ENCODE peak calls at places on chromosomes 7 and 10, in seven cellular contexts. B is PC-9; A is activated naive CD4-positive, alpha-beta T cell treated with anti-CD3 and anti-CD28 coated beads for 36 hours; S is NCI-H345; D is AG08395; F is fibroblast of lung; R is K562. I is an unnamed sample.

GRCh38 chr7:112648781-112649180 is 141.4 kb downstream of the TMEM168 start:
- DNase-seq in B (no peak), A (no peak), S (no peak), D (no peak), F (no peak), R (no peak), I (no peak)

GRCh38 chr7:95989301-95989700 is 216.9 kb downstream of the DYNC1I1 start:
- DNase-seq in B (no peak), A (no peak), S (no peak), D (no peak), F (no peak), R (no peak), I (no peak)

GRCh38 chr10:613217-613616 is 76.3 kb downstream of the DIP2C start:
- DNase-seq in B (peak), A (no peak), S (peak), D (no peak), F (no peak), R (no peak), I (peak)

GRCh38 chr10:44948713-44949112 is 10.9 kb upstream of the RASSF4 start:
- DNase-seq in B (no peak), A (no peak), S (no peak), D (no peak), F (no peak), R (no peak), I (no peak)

GRCh38 chr7:2059964-2060700 is 172.6 kb downstream of the MAD1L1 start:
- DNase-seq in B (no peak), A (no peak), S (no peak), D (no peak), F (no peak), R (no peak), I (no peak)

GRCh38 chr7:41785840-41786239 is 83.0 kb upstream of the INHBA start:
- DNase-seq in B (no peak), A (no peak), S (no peak), D (no peak), F (no peak), R (no peak), I (no peak)

GRCh38 chr7:130275826-130276291 is 9.2 kb downstream of the CPA2 start:
- DNase-seq in B (no peak), A (no peak), S (no peak), D (no peak), F (no peak), R (no peak), I (peak)

GRCh38 chr10:115173915-115174443 is 80.8 kb downstream of the ATRNL1 start:
- DNase-seq in B (no peak), A (no peak), S (no peak), D (no peak), F (no peak), R (no peak), I (no peak)

GRCh38 chr7:36387437-36388345 is 2.0 kb upstream of the ANLN start:
- DNase-seq in B (peak), A (no peak), S (no peak), D (no peak), F (no peak), R (no peak), I (no peak)

GRCh38 chr10:108166401-108166800 is 1001.9 kb upstream of the SORCS1 start:
- DNase-seq in B (no peak), A (no peak), S (no peak), D (no peak), F (no peak), R (no peak), I (no peak)

GRCh38 chr10:98374176-98374969 is 40.6 kb downstream of the PYROXD2 start:
- DNase-seq in B (peak), A (no peak), S (no peak), D (peak), F (peak), R (no peak), I (peak)

GRCh38 chr10:131127122-131127589 is 184.4 kb downstream of the TCERG1L start:
- DNase-seq in B (no peak), A (no peak), S (no peak), D (no peak), F (no peak), R (no peak), I (no peak)

GRCh38 chr10:34731885-34732701 is 83.0 kb downstream of the PARD3 start:
- DNase-seq in B (peak), A (no peak), S (no peak), D (peak), F (peak), R (no peak), I (peak)

GRCh38 chr10:133307776-133308430 is 769 bp downstream of the TUBGCP2 start:
- DNase-seq in B (peak), A (peak), S (peak), D (peak), F (peak), R (no peak), I (peak)

GRCh38 chr10:124126139-124126538 is 32.7 kb upstream of the CHST15 start:
- DNase-seq in B (no peak), A (no peak), S (no peak), D (no peak), F (no peak), R (no peak), I (no peak)

GRCh38 chr7:76191783-76192240 is 9.9 kb upstream of the SRRM3 start:
- DNase-seq in B (peak), A (no peak), S (no peak), D (no peak), F (peak), R (peak), I (peak)

GRCh38 chr10:103153302-103153759 is 39.7 kb downstream of the NT5C2 start:
- DNase-seq in B (no peak), A (no peak), S (no peak), D (peak), F (peak), R (no peak), I (peak)

GRCh38 chr10:114631678-114632417 is 26.2 kb downstream of the ABLIM1 start:
- DNase-seq in B (peak), A (peak), S (peak), D (no peak), F (no peak), R (peak), I (peak)

GRCh38 chr10:32000937-32001336 is 55.3 kb downstream of the KIF5B start:
- DNase-seq in B (no peak), A (no peak), S (no peak), D (peak), F (no peak), R (no peak), I (peak)

GRCh38 chr7:84939888-84940287 is 247.0 kb downstream of the SEMA3D start:
- DNase-seq in B (no peak), A (no peak), S (no peak), D (no peak), F (no peak), R (no peak), I (no peak)

GRCh38 chr7:28674359-28674782 is 262.1 kb downstream of the CREB5 start:
- DNase-seq in B (peak), A (no peak), S (no peak), D (no peak), F (no peak), R (no peak), I (no peak)

GRCh38 chr7:101560856-101561255 is 68.2 kb downstream of the MYL10 start:
- DNase-seq in B (no peak), A (no peak), S (no peak), D (no peak), F (no peak), R (peak), I (no peak)

GRCh38 chr10:49601857-49602256 is 8.3 kb upstream of the SLC18A3 start:
- DNase-seq in B (no peak), A (no peak), S (no peak), D (no peak), F (no peak), R (no peak), I (no peak)

GRCh38 chr7:2248984-2249694 is 7.1 kb downstream of the NUDT1 start:
- DNase-seq in B (peak), A (peak), S (no peak), D (peak), F (peak), R (no peak), I (peak)

GRCh38 chr7:107294182-107294581 is 125.4 kb downstream of the HBP1 start:
- DNase-seq in B (no peak), A (no peak), S (no peak), D (no peak), F (no peak), R (no peak), I (no peak)

GRCh38 chr7:16921644-16922257 is 40.0 kb upstream of the AGR3 start:
- DNase-seq in B (peak), A (no peak), S (no peak), D (no peak), F (no peak), R (no peak), I (no peak)